ENCODE peak calls at places on chromosomes 13 and 19, in eight cellular contexts. One of them, this sample, is unnamed.

GRCh38 chr13:27855381-27855780 is 63.1 kb downstream of the GSX1 start:
- DNase-seq in M059J: no peak
- DNase-seq in GM12891: no peak
- DNase-seq in MV-4-11: no peak
- DNase-seq in amniotic stem cell: no peak
- DNase-seq in NCI-H2081: no peak
- DNase-seq in amygdala: no peak
- DNase-seq in central memory CD4-positive, alpha-beta T cell: no peak
- DNase-seq in this sample: no peak

GRCh38 chr19:28556371-28556770 is 656.6 kb downstream of the UQCRFS1 start:
- DNase-seq in M059J: no peak
- DNase-seq in GM12891: no peak
- DNase-seq in MV-4-11: no peak
- DNase-seq in amniotic stem cell: no peak
- DNase-seq in NCI-H2081: no peak
- DNase-seq in amygdala: no peak
- DNase-seq in central memory CD4-positive, alpha-beta T cell: no peak
- DNase-seq in this sample: no peak

GRCh38 chr19:22622020-22622419 is 12.1 kb upstream of the ZNF492 start:
- DNase-seq in M059J: no peak
- DNase-seq in GM12891: no peak
- DNase-seq in MV-4-11: no peak
- DNase-seq in amniotic stem cell: no peak
- DNase-seq in NCI-H2081: no peak
- DNase-seq in amygdala: no peak
- DNase-seq in central memory CD4-positive, alpha-beta T cell: no peak
- DNase-seq in this sample: no peak

GRCh38 chr13:114107686-114108081 is 24.7 kb downstream of the RASA3 start:
- DNase-seq in M059J: peak; percentile 69
- DNase-seq in GM12891: no peak
- DNase-seq in MV-4-11: no peak
- DNase-seq in amniotic stem cell: peak; percentile 67
- DNase-seq in NCI-H2081: no peak
- DNase-seq in amygdala: no peak
- DNase-seq in central memory CD4-positive, alpha-beta T cell: no peak
- DNase-seq in this sample: no peak

GRCh38 chr13:107250626-107251025 is 682.7 kb upstream of the ARGLU1 start:
- DNase-seq in M059J: no peak
- DNase-seq in GM12891: no peak
- DNase-seq in MV-4-11: no peak
- DNase-seq in amniotic stem cell: no peak
- DNase-seq in NCI-H2081: no peak
- DNase-seq in amygdala: no peak
- DNase-seq in central memory CD4-positive, alpha-beta T cell: no peak
- DNase-seq in this sample: no peak

GRCh38 chr13:49958321-49958720 is 22.2 kb upstream of the SPRYD7 start:
- DNase-seq in M059J: peak; percentile 61
- DNase-seq in GM12891: no peak
- DNase-seq in MV-4-11: no peak
- DNase-seq in amniotic stem cell: no peak
- DNase-seq in NCI-H2081: no peak
- DNase-seq in amygdala: no peak
- DNase-seq in central memory CD4-positive, alpha-beta T cell: no peak
- DNase-seq in this sample: no peak

GRCh38 chr13:76884167-76884566 is 2.0 kb downstream of the KCTD12 start:
- DNase-seq in M059J: peak; percentile 49
- DNase-seq in GM12891: no peak
- DNase-seq in MV-4-11: no peak
- DNase-seq in amniotic stem cell: no peak
- DNase-seq in NCI-H2081: peak; percentile 49
- DNase-seq in amygdala: no peak
- DNase-seq in central memory CD4-positive, alpha-beta T cell: no peak
- DNase-seq in this sample: peak; percentile 63

GRCh38 chr13:113468461-113469147 is 15.3 kb upstream of the ADPRHL1 start:
- DNase-seq in M059J: no peak
- DNase-seq in GM12891: no peak
- DNase-seq in MV-4-11: no peak
- DNase-seq in amniotic stem cell: no peak
- DNase-seq in NCI-H2081: no peak
- DNase-seq in amygdala: no peak
- DNase-seq in central memory CD4-positive, alpha-beta T cell: no peak
- DNase-seq in this sample: no peak

GRCh38 chr19:35609881-35610353 is 2.6 kb upstream of the HAUS5 start:
- DNase-seq in M059J: no peak
- DNase-seq in GM12891: no peak
- DNase-seq in MV-4-11: peak; percentile 53
- DNase-seq in amniotic stem cell: no peak
- DNase-seq in NCI-H2081: no peak
- DNase-seq in amygdala: no peak
- DNase-seq in central memory CD4-positive, alpha-beta T cell: peak; percentile 39
- DNase-seq in this sample: no peak

GRCh38 chr19:41529484-41530183 is 46.3 kb upstream of the CEACAM21 start:
- DNase-seq in M059J: no peak
- DNase-seq in GM12891: no peak
- DNase-seq in MV-4-11: no peak
- DNase-seq in amniotic stem cell: no peak
- DNase-seq in NCI-H2081: no peak
- DNase-seq in amygdala: no peak
- DNase-seq in central memory CD4-positive, alpha-beta T cell: no peak
- DNase-seq in this sample: no peak